ENCODE peak calls at places on chromosomes 12 and 14, in ten cellular contexts. K is CD8-positive, alpha-beta T cell; Q is adrenal gland; E is fibroblast of lung; Z is cardiac muscle cell; X is A549; O is left ventricle myocardium inferior; Y is heart left ventricle; J is heart right ventricle; L is suprapubic skin. T is an unnamed sample.

GRCh38 chr14:38210587-38211257 is 3.0 kb downstream of the SSTR1 start:
- DNase-seq in X (peak; percentile 24), Z (peak; percentile 65), J (peak; percentile 39), L (no peak), Q (no peak), O (peak; percentile 15), E (peak; percentile 51), Y (no peak), K (no peak), T (no peak)

GRCh38 chr12:11731042-11731357 is 81.5 kb downstream of the ETV6 start:
- DNase-seq in Y (no peak), Z (no peak), Q (no peak), J (no peak), K (no peak), L (no peak), X (no peak), O (no peak), E (no peak), T (no peak)

GRCh38 chr14:70059545-70059944 is 129.2 kb downstream of the SLC8A3 start:
- DNase-seq in E (no peak), J (no peak), X (no peak), L (no peak), Z (no peak), Y (no peak), O (no peak), Q (no peak), K (no peak), T (no peak)

GRCh38 chr12:53320352-53321195 is 836 bp downstream of the AAAS start:
- DNase-seq in K (no peak), O (no peak), E (peak; percentile 18), Q (no peak), Z (no peak), X (no peak), J (no peak), L (no peak), Y (no peak), T (no peak)

GRCh38 chr14:102683399-102684275 is 91.2 kb downstream of the RCOR1 start:
- DNase-seq in L (no peak), E (no peak), Z (no peak), Y (no peak), O (no peak), Q (peak; percentile 18), X (no peak), J (no peak), K (no peak), T (no peak)

GRCh38 chr12:124506145-124506831 is 61.1 kb downstream of the NCOR2 start:
- DNase-seq in E (peak; percentile 77), Z (no peak), Y (peak; percentile 85), Q (peak; percentile 66), J (peak; percentile 86), L (peak; percentile 89), O (peak; percentile 86), K (no peak), X (no peak), T (no peak)

GRCh38 chr14:44657688-44658388 is 150.8 kb upstream of the FSCB start:
- DNase-seq in Y (no peak), K (no peak), Z (peak; percentile 54), E (peak; percentile 11), X (peak; percentile 10), Q (no peak), O (no peak), L (no peak), J (no peak), T (no peak)

GRCh38 chr14:105883066-105884005 is 357.0 kb downstream of the TMEM121 start:
- DNase-seq in K (peak; percentile 5), O (peak; percentile 9), Z (no peak), E (no peak), Q (no peak), J (peak; percentile 1), L (peak; percentile 33), Y (peak; percentile 18), X (no peak), T (no peak)

GRCh38 chr12:117827660-117828059 is 141.1 kb downstream of the KSR2 start:
- DNase-seq in O (no peak), L (no peak), E (no peak), X (no peak), Y (no peak), J (no peak), K (no peak), Q (no peak), Z (no peak), T (no peak)

GRCh38 chr12:117829108-117829507 is 139.7 kb downstream of the KSR2 start:
- DNase-seq in X (no peak), Q (no peak), O (no peak), J (no peak), Z (no peak), E (no peak), K (no peak), Y (no peak), L (no peak), T (no peak)

GRCh38 chr12:117821480-117822175 is 147.2 kb downstream of the KSR2 start:
- DNase-seq in Y (no peak), Z (no peak), J (no peak), K (no peak), X (no peak), Q (no peak), O (no peak), L (no peak), E (no peak), T (no peak)

GRCh38 chr12:117830471-117830870 is 138.3 kb downstream of the KSR2 start:
- DNase-seq in L (no peak), J (no peak), X (no peak), E (peak; percentile 3), Z (no peak), O (no peak), K (no peak), Q (no peak), Y (no peak), T (no peak)

GRCh38 chr12:117825827-117826226 is 143.0 kb downstream of the KSR2 start:
- DNase-seq in J (no peak), L (no peak), X (no peak), Z (no peak), K (no peak), O (no peak), E (no peak), Y (no peak), Q (no peak), T (no peak)
- TF ChIP-seq CTCF in J (no peak), L (no peak), X (no peak), Z (no peak), K (no peak), O (no peak), E (no peak), Y (no peak), Q (no peak), T (no peak)

GRCh38 chr14:93034671-93034994 is 81.1 kb downstream of the ITPK1 start:
- DNase-seq in Q (no peak), E (no peak), O (no peak), Z (no peak), Y (no peak), J (no peak), L (no peak), K (no peak), X (no peak), T (no peak)

GRCh38 chr14:93032301-93032929 is 83.3 kb downstream of the ITPK1 start:
- DNase-seq in J (no peak), E (no peak), Z (no peak), X (peak; percentile 81), Y (no peak), Q (no peak), O (no peak), K (no peak), L (no peak), T (no peak)

GRCh38 chr14:93035585-93035916 is 80.2 kb downstream of the ITPK1 start:
- DNase-seq in E (no peak), K (no peak), Z (no peak), Q (no peak), X (no peak), J (no peak), Y (no peak), O (no peak), L (no peak), T (no peak)

GRCh38 chr14:93033039-93033982 is 82.4 kb downstream of the ITPK1 start:
- DNase-seq in O (no peak), X (no peak), J (no peak), Y (no peak), Z (no peak), L (no peak), Q (no peak), K (no peak), E (no peak), T (no peak)

DNA sequence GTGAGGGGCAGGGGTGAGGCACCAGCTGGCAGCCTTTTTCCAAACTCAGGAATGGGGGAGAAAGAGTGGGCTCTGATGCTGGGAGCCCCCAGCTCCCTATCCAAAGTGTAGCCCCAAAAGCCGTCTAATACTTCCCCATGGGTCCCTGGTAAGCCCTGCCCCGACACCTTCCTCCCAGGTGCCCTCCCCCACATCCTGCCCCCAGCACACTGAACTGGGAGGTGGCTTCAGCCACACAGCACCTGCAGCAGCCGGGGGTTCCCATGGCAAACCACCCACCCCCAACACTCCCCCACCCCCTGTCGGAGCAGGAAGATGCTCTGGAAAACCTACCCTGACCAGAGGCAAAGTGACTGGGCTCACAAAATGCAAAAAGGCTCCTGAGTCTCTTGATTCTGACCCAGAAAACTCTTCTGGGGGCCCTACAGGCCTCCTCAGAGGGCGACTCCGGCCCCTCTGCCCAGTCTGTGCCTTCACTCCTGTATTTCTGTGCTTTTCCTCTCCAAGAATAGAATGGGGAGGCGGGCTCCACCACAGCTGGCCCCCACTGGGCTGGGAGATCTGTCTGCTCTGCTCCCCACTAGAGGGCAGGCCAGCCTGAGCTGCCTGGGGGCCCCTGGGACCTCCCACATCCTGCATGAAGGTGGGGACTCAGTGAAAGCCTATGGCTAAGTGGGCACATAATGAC is 81.6 kb downstream of the ITPK1 start:
- DNase-seq in L (no peak), K (peak; percentile 65), Z (peak; percentile 51), J (no peak), Y (no peak), E (no peak), X (no peak), O (no peak), Q (no peak), T (no peak)
- H3K4me1 ChIP-seq in L (peaks cover 45% of the 10 kb centered on the region), K (peaks cover 29% of the 10 kb centered on the region), Z (peaks cover 44% of the 10 kb centered on the region), J (peaks cover 72% of the 10 kb centered on the region), Y (peaks cover 38% of the 10 kb centered on the region), E (peaks cover 12% of the 10 kb centered on the region), X (peaks cover 91% of the 10 kb centered on the region), O (peaks cover 93% of the 10 kb centered on the region), Q (peaks cover 42% of the 10 kb centered on the region), T (peaks cover 11% of the 10 kb centered on the region)

GRCh38 chr12:27493260-27493935 is 30.6 kb upstream of the PPFIBP1 start:
- DNase-seq in Q (no peak), K (no peak), E (no peak), O (no peak), L (no peak), X (peak; percentile 25), J (no peak), Y (no peak), Z (no peak), T (no peak)

GRCh38 chr12:27486986-27487385 is 37.0 kb upstream of the PPFIBP1 start:
- DNase-seq in Y (no peak), X (no peak), Q (no peak), J (no peak), O (no peak), Z (no peak), L (no peak), E (no peak), K (no peak), T (no peak)

GRCh38 chr12:27491226-27491625 is 32.8 kb upstream of the PPFIBP1 start:
- DNase-seq in Y (no peak), L (no peak), X (no peak), K (no peak), Q (no peak), O (no peak), Z (no peak), E (no peak), J (no peak), T (no peak)

GRCh38 chr12:27488479-27488878 is 35.5 kb upstream of the PPFIBP1 start:
- DNase-seq in L (no peak), Y (no peak), O (no peak), Q (no peak), Z (no peak), K (no peak), E (no peak), X (no peak), J (no peak), T (no peak)
- TF ChIP-seq CTCF in L (no peak), Y (no peak), O (no peak), Q (no peak), Z (peak; percentile 10), K (no peak), E (no peak), X (no peak), J (no peak), T (no peak)

DNA sequence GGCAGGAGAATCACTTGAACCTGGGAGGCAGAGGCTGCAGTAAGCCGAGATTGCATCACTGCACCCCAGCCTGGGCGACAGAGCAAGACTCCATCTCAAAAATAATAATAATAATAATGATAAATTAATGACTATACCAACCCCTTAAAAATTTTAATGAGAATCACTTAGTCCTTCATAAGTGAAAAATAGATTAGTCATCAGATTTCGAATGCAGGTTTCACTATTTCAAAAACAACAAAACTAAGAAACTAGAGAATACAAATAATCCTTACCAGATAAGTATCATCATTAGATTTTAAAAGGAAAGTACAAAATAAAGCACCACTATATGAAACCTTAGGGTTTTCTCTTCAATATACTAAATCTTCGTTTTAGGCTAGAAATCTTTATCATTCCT is 62.3 kb downstream of the CEP83 start:
- DNase-seq in X (no peak), J (no peak), O (no peak), K (no peak), Y (no peak), Z (no peak), E (no peak), L (no peak), Q (no peak), T (no peak)
- H3K4me1 ChIP-seq in X (no peaks in the 10 kb centered on the region), J (no peaks in the 10 kb centered on the region), O (no peaks in the 10 kb centered on the region), K (no peaks in the 10 kb centered on the region), Y (no peaks in the 10 kb centered on the region), Z (no peaks in the 10 kb centered on the region), E (no peaks in the 10 kb centered on the region), L (no peaks in the 10 kb centered on the region), Q (no peaks in the 10 kb centered on the region), T (no peaks in the 10 kb centered on the region)

T was measured in thoracic aorta.